ENCODE peak calls at places on chromosomes 7 and 10, in ten cellular contexts. Y is SW 1271; R is stimulated activated naive CD4-positive, alpha-beta T cell; O is T-helper 2 cell; F is astrocyte; W is NCI-H1092; G is NAMALWA; U is activated CD8-positive, alpha-beta memory T cell treated with anti-CD3 and anti-CD28 coated beads for 1 hour; P is HTR-8/SVneo; Q is GM04504. E is an unnamed sample.
A peak's percentile ranks its signal among the peaks of the same experiment; 100 is the strongest.

GRCh38 chr7:11212080-11212711 is 238.5 kb downstream of the PHF14 start:
- DNase-seq in Y (peak; percentile 21), R (no peak), O (peak; percentile 72), F (peak; percentile 34), W (peak; percentile 79), G (peak; percentile 94), U (no peak), P (peak; percentile 36), Q (peak; percentile 29), E (peak; percentile 26)

GRCh38 chr10:23516530-23516929 is 77.7 kb downstream of the OTUD1 start:
- DNase-seq in Y (no peak), R (no peak), O (no peak), F (peak; percentile 3), W (no peak), G (no peak), U (no peak), P (no peak), Q (no peak), E (no peak)

GRCh38 chr7:15977663-15978062 is 291.2 kb upstream of the MEOX2 start:
- DNase-seq in Y (peak; percentile 5), R (no peak), O (peak; percentile 2), F (peak; percentile 73), W (no peak), G (no peak), U (no peak), P (no peak), Q (peak; percentile 46), E (no peak)

GRCh38 chr10:29998142-29998808 is 61.1 kb downstream of the JCAD start:
- DNase-seq in Y (peak; percentile 57), R (peak; percentile 51), O (peak; percentile 87), F (peak; percentile 51), W (peak; percentile 8), G (peak; percentile 83), U (peak; percentile 52), P (peak; percentile 78), Q (peak; percentile 55), E (peak; percentile 69)

GRCh38 chr10:93406367-93407145 is 75.6 kb downstream of the MYOF start:
- DNase-seq in Y (no peak), R (no peak), O (no peak), F (peak; percentile 67), W (no peak), G (no peak), U (no peak), P (peak; percentile 17), Q (no peak), E (no peak)

GRCh38 chr7:7944619-7945282 is 23.8 kb upstream of the GLCCI1 start:
- DNase-seq in Y (no peak), R (peak; percentile 2), O (peak; percentile 98), F (no peak), W (no peak), G (peak; percentile 92), U (peak; percentile 8), P (no peak), Q (no peak), E (peak; percentile 38)

GRCh38 chr7:877312-878232 is 1.2 kb downstream of the GET4 start:
- DNase-seq in Y (no peak), R (no peak), O (peak; percentile 10), F (no peak), W (no peak), G (no peak), U (no peak), P (no peak), Q (no peak), E (no peak)

GRCh38 chr7:98286701-98287485 is 5.4 kb downstream of the BRI3 start:
- DNase-seq in Y (no peak), R (no peak), O (no peak), F (no peak), W (no peak), G (no peak), U (no peak), P (no peak), Q (no peak), E (no peak)

GRCh38 chr7:95865716-95866371 is 93.5 kb downstream of the DYNC1I1 start:
- DNase-seq in Y (no peak), R (no peak), O (no peak), F (peak; percentile 10), W (no peak), G (peak; percentile 8), U (no peak), P (no peak), Q (peak; percentile 32), E (no peak)

GRCh38 chr10:66926841-66927240 is 1.0 kb downstream of the LRRTM3 start:
- DNase-seq in Y (no peak), R (no peak), O (no peak), F (no peak), W (no peak), G (no peak), U (no peak), P (no peak), Q (no peak), E (no peak)

GRCh38 chr7:516606-517456 is 2.8 kb downstream of the PDGFA start:
- DNase-seq in Y (no peak), R (no peak), O (no peak), F (peak; percentile 73), W (no peak), G (no peak), U (no peak), P (no peak), Q (peak; percentile 57), E (no peak)

GRCh38 chr10:102113261-102113955 is 6.8 kb downstream of the LDB1 start:
- DNase-seq in Y (no peak), R (no peak), O (peak; percentile 37), F (no peak), W (no peak), G (no peak), U (no peak), P (no peak), Q (no peak), E (no peak)

GRCh38 chr10:16686081-16686902 is 130.9 kb downstream of the RSU1 start:
- DNase-seq in Y (no peak), R (no peak), O (no peak), F (no peak), W (peak; percentile 47), G (no peak), U (no peak), P (no peak), Q (no peak), E (no peak)

GRCh38 chr7:33040803-33041516 is 21.6 kb downstream of the NT5C3A start:
- DNase-seq in Y (no peak), R (peak; percentile 37), O (peak; percentile 90), F (no peak), W (no peak), G (peak; percentile 97), U (peak; percentile 25), P (no peak), Q (no peak), E (peak; percentile 67)

GRCh38 chr7:73892003-73892975 is 31.3 kb downstream of the TMEM270 start:
- DNase-seq in Y (no peak), R (no peak), O (no peak), F (peak; percentile 65), W (peak; percentile 17), G (no peak), U (no peak), P (no peak), Q (peak; percentile 52), E (no peak)

GRCh38 chr10:121899727-121900126 is 28.1 kb downstream of the ATE1 start:
- DNase-seq in Y (no peak), R (no peak), O (no peak), F (peak; percentile 38), W (no peak), G (no peak), U (no peak), P (no peak), Q (no peak), E (no peak)

GRCh38 chr7:50957427-50957826 is 174.7 kb upstream of the GRB10 start:
- DNase-seq in Y (no peak), R (no peak), O (no peak), F (no peak), W (no peak), G (no peak), U (no peak), P (no peak), Q (no peak), E (no peak)

GRCh38 chr7:40405991-40406390 is 271.2 kb downstream of the SUGCT start:
- DNase-seq in Y (no peak), R (no peak), O (no peak), F (no peak), W (no peak), G (no peak), U (no peak), P (no peak), Q (no peak), E (no peak)

GRCh38 chr7:137142376-137142775 is 201.2 kb downstream of the PTN start:
- DNase-seq in Y (no peak), R (no peak), O (no peak), F (peak; percentile 39), W (no peak), G (no peak), U (no peak), P (no peak), Q (no peak), E (no peak)

GRCh38 chr7:24591152-24591551 is 17.9 kb downstream of the PALS2 start:
- DNase-seq in Y (no peak), R (no peak), O (no peak), F (no peak), W (no peak), G (no peak), U (no peak), P (no peak), Q (no peak), E (no peak)

GRCh38 chr10:97355571-97355975 is 21.0 kb upstream of the FRAT2 start:
- DNase-seq in Y (no peak), R (no peak), O (peak; percentile 27), F (no peak), W (no peak), G (no peak), U (no peak), P (no peak), Q (no peak), E (no peak)

GRCh38 chr7:64183126-64183742 is 23.8 kb upstream of the ZNF735 start:
- DNase-seq in Y (no peak), R (peak; percentile 17), O (no peak), F (no peak), W (peak; percentile 23), G (peak; percentile 40), U (peak; percentile 19), P (no peak), Q (no peak), E (no peak)

GRCh38 chr10:58158806-58159205 is 108.9 kb downstream of the IPMK start:
- DNase-seq in Y (no peak), R (no peak), O (no peak), F (peak; percentile 59), W (no peak), G (no peak), U (no peak), P (no peak), Q (peak; percentile 89), E (no peak)